ENCODE peak calls at places on chromosome 19, in four cellular contexts. U is NCI-H1092 treated with DMSO at 0.1 percent for 48 hours, G is GM04503, Y is lower lobe of right lung. A is an unnamed sample.

GRCh38 chr19:31613683-31614219 is 264.5 kb upstream of the TSHZ3 start:
- DNase-seq in G (no peak), U (no peak), Y (no peak), A (no peak)

GRCh38 chr19:18788782-18789421 is 2.2 kb downstream of the COMP start:
- DNase-seq in U (no peak), G (no peak), Y (no peak), A (no peak)

GRCh38 chr19:33344210-33344609 is 29.3 kb upstream of the CEBPG start:
- DNase-seq in U (no peak), G (no peak), Y (no peak), A (no peak)

GRCh38 chr19:45758921-45759320 is 10.1 kb downstream of the SIX5 start:
- DNase-seq in U (no peak), G (no peak), Y (no peak), A (no peak)

GRCh38 chr19:47778954-47779351 is 450 bp downstream of the SELENOW start:
- DNase-seq in G (no peak), U (no peak), Y (no peak), A (no peak)

GRCh38 chr19:35107541-35107939 is 8.1 kb upstream of the FXYD3 start:
- DNase-seq in Y (no peak), U (no peak), G (no peak), A (no peak)

GRCh38 chr19:36420961-36421748 is 2.7 kb upstream of the ZFP82 start:
- DNase-seq in Y (no peak), G (peak; percentile 1), U (peak; percentile 28), A (no peak)

GRCh38 chr19:41868120-41868988 is 8.3 kb downstream of the RPS19 start:
- DNase-seq in U (no peak), G (no peak), Y (peak; percentile 75), A (no peak)

GRCh38 chr19:4051175-4052101 is 15.3 kb downstream of the ZBTB7A start:
- DNase-seq in Y (peak; percentile 80), G (no peak), U (no peak), A (no peak)

GRCh38 chr19:18364826-18365528 is 21.0 kb upstream of the GDF15 start:
- DNase-seq in U (no peak), G (peak; percentile 94), Y (peak; percentile 78), A (peak; percentile 95)

GRCh38 chr19:3614858-3615505 is 8.3 kb upstream of the TBXA2R start:
- DNase-seq in Y (no peak), G (no peak), U (no peak), A (no peak)

GRCh38 chr19:34808566-34808965 is 35.6 kb upstream of the ZNF599 start:
- DNase-seq in Y (no peak), G (peak; percentile 44), U (no peak), A (peak; percentile 27)

GRCh38 chr19:56678205-56678604 is 6.6 kb upstream of the ZNF835 start:
- DNase-seq in U (no peak), G (no peak), Y (no peak), A (no peak)

GRCh38 chr19:52070496-52070895 is 21.9 kb upstream of the ZNF432 start:
- DNase-seq in G (no peak), U (no peak), Y (no peak), A (no peak)